ENCODE peak calls at places on chromosome 15, in ten cellular contexts. One of them, this sample, is unnamed.

GRCh38 chr15:85582719-85583089 is 202.3 kb downstream of the AKAP13 start:
- DNase-seq in body of pancreas: peak; percentile 73
- DNase-seq in ovary: peak; percentile 58
- DNase-seq in right lobe of liver: peak; percentile 74
- DNase-seq in GM12892: no peak
- DNase-seq in stomach: peak; percentile 53
- DNase-seq in esophagus squamous epithelium: no peak
- DNase-seq in lower leg skin: peak; percentile 59
- DNase-seq in HCT116: no peak
- DNase-seq in transverse colon: peak; percentile 75
- DNase-seq in this sample: peak; percentile 92

GRCh38 chr15:77808077-77808476 is 175.4 kb upstream of the LINGO1 start:
- DNase-seq in esophagus squamous epithelium: no peak
- DNase-seq in GM12892: no peak
- DNase-seq in lower leg skin: no peak
- DNase-seq in transverse colon: no peak
- DNase-seq in ovary: no peak
- DNase-seq in stomach: no peak
- DNase-seq in body of pancreas: no peak
- DNase-seq in right lobe of liver: no peak
- DNase-seq in HCT116: no peak
- DNase-seq in this sample: no peak

GRCh38 chr15:77483426-77483825 is 62.7 kb downstream of the HMG20A start:
- DNase-seq in right lobe of liver: no peak
- DNase-seq in GM12892: no peak
- DNase-seq in esophagus squamous epithelium: no peak
- DNase-seq in transverse colon: no peak
- DNase-seq in ovary: no peak
- DNase-seq in stomach: no peak
- DNase-seq in lower leg skin: no peak
- DNase-seq in body of pancreas: no peak
- DNase-seq in HCT116: no peak
- DNase-seq in this sample: no peak

GRCh38 chr15:89758981-89759380 is 7.9 kb upstream of the MESP1 start:
- DNase-seq in transverse colon: no peak
- DNase-seq in ovary: no peak
- DNase-seq in lower leg skin: no peak
- DNase-seq in HCT116: no peak
- DNase-seq in body of pancreas: no peak
- DNase-seq in right lobe of liver: no peak
- DNase-seq in esophagus squamous epithelium: no peak
- DNase-seq in stomach: no peak
- DNase-seq in GM12892: no peak
- DNase-seq in this sample: no peak

GRCh38 chr15:49817100-49817499 is 196.3 kb downstream of the DTWD1 start:
- DNase-seq in transverse colon: no peak
- DNase-seq in right lobe of liver: no peak
- DNase-seq in lower leg skin: no peak
- DNase-seq in stomach: no peak
- DNase-seq in esophagus squamous epithelium: no peak
- DNase-seq in HCT116: no peak
- DNase-seq in body of pancreas: no peak
- DNase-seq in GM12892: no peak
- DNase-seq in ovary: no peak
- DNase-seq in this sample: no peak

GRCh38 chr15:79394231-79394630 is 37.9 kb upstream of the MINAR1 start:
- DNase-seq in ovary: no peak
- DNase-seq in stomach: no peak
- DNase-seq in HCT116: no peak
- DNase-seq in lower leg skin: no peak
- DNase-seq in right lobe of liver: no peak
- DNase-seq in GM12892: no peak
- DNase-seq in body of pancreas: no peak
- DNase-seq in transverse colon: no peak
- DNase-seq in esophagus squamous epithelium: no peak
- DNase-seq in this sample: no peak

GRCh38 chr15:66921319-66921718 is 144.1 kb upstream of the SMAD3 start:
- DNase-seq in lower leg skin: no peak
- DNase-seq in esophagus squamous epithelium: no peak
- DNase-seq in right lobe of liver: no peak
- DNase-seq in HCT116: no peak
- DNase-seq in stomach: peak; percentile 48
- DNase-seq in body of pancreas: peak; percentile 40
- DNase-seq in ovary: no peak
- DNase-seq in transverse colon: peak; percentile 18
- DNase-seq in GM12892: no peak
- DNase-seq in this sample: no peak

GRCh38 chr15:99172171-99172570 is 67.3 kb downstream of the SYNM start:
- DNase-seq in HCT116: no peak
- DNase-seq in esophagus squamous epithelium: no peak
- DNase-seq in lower leg skin: no peak
- DNase-seq in right lobe of liver: no peak
- DNase-seq in body of pancreas: no peak
- DNase-seq in stomach: no peak
- DNase-seq in transverse colon: no peak
- DNase-seq in GM12892: no peak
- DNase-seq in ovary: no peak
- DNase-seq in this sample: no peak

GRCh38 chr15:98899266-98900021 is 108.1 kb downstream of the PGPEP1L start:
- DNase-seq in right lobe of liver: no peak
- DNase-seq in transverse colon: no peak
- DNase-seq in lower leg skin: no peak
- DNase-seq in stomach: no peak
- DNase-seq in ovary: no peak
- DNase-seq in body of pancreas: no peak
- DNase-seq in GM12892: no peak
- DNase-seq in esophagus squamous epithelium: no peak
- DNase-seq in HCT116: no peak
- DNase-seq in this sample: no peak

GRCh38 chr15:95734422-95735316 is 595.8 kb upstream of the NR2F2 start:
- DNase-seq in HCT116: no peak
- DNase-seq in GM12892: no peak
- DNase-seq in stomach: no peak
- DNase-seq in body of pancreas: no peak
- DNase-seq in right lobe of liver: no peak
- DNase-seq in ovary: no peak
- DNase-seq in transverse colon: no peak
- DNase-seq in lower leg skin: no peak
- DNase-seq in esophagus squamous epithelium: no peak
- DNase-seq in this sample: no peak

GRCh38 chr15:24772709-24773373 is 97.3 kb downstream of the NPAP1 start:
- DNase-seq in HCT116: no peak
- DNase-seq in transverse colon: peak; percentile 39
- DNase-seq in right lobe of liver: peak; percentile 55
- DNase-seq in esophagus squamous epithelium: no peak
- DNase-seq in ovary: peak; percentile 86
- DNase-seq in body of pancreas: peak; percentile 80
- DNase-seq in GM12892: no peak
- DNase-seq in lower leg skin: peak; percentile 15
- DNase-seq in stomach: peak; percentile 64
- DNase-seq in this sample: peak; percentile 20

GRCh38 chr15:70492240-70493177 is 270.8 kb downstream of the UACA start:
- DNase-seq in GM12892: peak; percentile 81
- DNase-seq in lower leg skin: peak; percentile 53
- DNase-seq in stomach: peak; percentile 67
- DNase-seq in body of pancreas: no peak
- DNase-seq in right lobe of liver: peak; percentile 64
- DNase-seq in ovary: no peak
- DNase-seq in transverse colon: peak; percentile 76
- DNase-seq in esophagus squamous epithelium: peak; percentile 39
- DNase-seq in HCT116: no peak
- DNase-seq in this sample: peak; percentile 15
- TF ChIP-seq POLR2A in GM12892: no peak
- TF ChIP-seq POLR2A in lower leg skin: no peak
- TF ChIP-seq POLR2A in stomach: no peak
- TF ChIP-seq POLR2A in body of pancreas: peak; percentile 15
- TF ChIP-seq POLR2A in right lobe of liver: no peak
- TF ChIP-seq POLR2A in ovary: no peak
- TF ChIP-seq POLR2A in transverse colon: no peak
- TF ChIP-seq POLR2A in esophagus squamous epithelium: no peak
- TF ChIP-seq POLR2A in HCT116: no peak
- TF ChIP-seq POLR2A in this sample: no peak

GRCh38 chr15:51970981-51971352 is 611 bp downstream of the LEO1 start:
- DNase-seq in right lobe of liver: no peak
- DNase-seq in lower leg skin: no peak
- DNase-seq in ovary: no peak
- DNase-seq in HCT116: no peak
- DNase-seq in body of pancreas: no peak
- DNase-seq in transverse colon: no peak
- DNase-seq in stomach: no peak
- DNase-seq in esophagus squamous epithelium: no peak
- DNase-seq in GM12892: no peak
- DNase-seq in this sample: no peak

GRCh38 chr15:51973220-51973619 is 1.6 kb upstream of the LEO1 start:
- DNase-seq in transverse colon: no peak
- DNase-seq in right lobe of liver: no peak
- DNase-seq in ovary: no peak
- DNase-seq in stomach: no peak
- DNase-seq in GM12892: no peak
- DNase-seq in body of pancreas: no peak
- DNase-seq in esophagus squamous epithelium: no peak
- DNase-seq in lower leg skin: no peak
- DNase-seq in HCT116: no peak
- DNase-seq in this sample: no peak

GRCh38 chr15:51970132-51970817 is 1.3 kb downstream of the LEO1 start:
- DNase-seq in ovary: no peak
- DNase-seq in lower leg skin: no peak
- DNase-seq in HCT116: no peak
- DNase-seq in esophagus squamous epithelium: no peak
- DNase-seq in GM12892: no peak
- DNase-seq in stomach: no peak
- DNase-seq in right lobe of liver: no peak
- DNase-seq in body of pancreas: peak; percentile 15
- DNase-seq in transverse colon: no peak
- DNase-seq in this sample: peak; percentile 37

GRCh38 chr15:51969728-51970127 is 1.9 kb downstream of the LEO1 start:
- DNase-seq in ovary: no peak
- DNase-seq in right lobe of liver: no peak
- DNase-seq in esophagus squamous epithelium: no peak
- DNase-seq in HCT116: no peak
- DNase-seq in transverse colon: no peak
- DNase-seq in stomach: no peak
- DNase-seq in lower leg skin: no peak
- DNase-seq in body of pancreas: no peak
- DNase-seq in GM12892: no peak
- DNase-seq in this sample: no peak

GRCh38 chr15:51971353-51972133 is at the start of gene LEO1:
- DNase-seq in ovary: peak; percentile 86
- DNase-seq in transverse colon: peak; percentile 92
- DNase-seq in HCT116: peak; percentile 95
- DNase-seq in body of pancreas: peak; percentile 93
- DNase-seq in stomach: peak; percentile 91
- DNase-seq in esophagus squamous epithelium: peak; percentile 68
- DNase-seq in right lobe of liver: peak; percentile 88
- DNase-seq in GM12892: peak; percentile 89
- DNase-seq in lower leg skin: peak; percentile 92
- DNase-seq in this sample: peak; percentile 96
- TF ChIP-seq POLR2A in ovary: no peak
- TF ChIP-seq POLR2A in transverse colon: peak; percentile 72
- TF ChIP-seq POLR2A in HCT116: peak; percentile 93
- TF ChIP-seq POLR2A in body of pancreas: peak; percentile 87
- TF ChIP-seq POLR2A in stomach: no peak
- TF ChIP-seq POLR2A in esophagus squamous epithelium: no peak
- TF ChIP-seq POLR2A in right lobe of liver: peak; percentile 63
- TF ChIP-seq POLR2A in GM12892: peak; percentile 90
- TF ChIP-seq POLR2A in lower leg skin: no peak
- TF ChIP-seq POLR2A in this sample: peak; percentile 94

DNA sequence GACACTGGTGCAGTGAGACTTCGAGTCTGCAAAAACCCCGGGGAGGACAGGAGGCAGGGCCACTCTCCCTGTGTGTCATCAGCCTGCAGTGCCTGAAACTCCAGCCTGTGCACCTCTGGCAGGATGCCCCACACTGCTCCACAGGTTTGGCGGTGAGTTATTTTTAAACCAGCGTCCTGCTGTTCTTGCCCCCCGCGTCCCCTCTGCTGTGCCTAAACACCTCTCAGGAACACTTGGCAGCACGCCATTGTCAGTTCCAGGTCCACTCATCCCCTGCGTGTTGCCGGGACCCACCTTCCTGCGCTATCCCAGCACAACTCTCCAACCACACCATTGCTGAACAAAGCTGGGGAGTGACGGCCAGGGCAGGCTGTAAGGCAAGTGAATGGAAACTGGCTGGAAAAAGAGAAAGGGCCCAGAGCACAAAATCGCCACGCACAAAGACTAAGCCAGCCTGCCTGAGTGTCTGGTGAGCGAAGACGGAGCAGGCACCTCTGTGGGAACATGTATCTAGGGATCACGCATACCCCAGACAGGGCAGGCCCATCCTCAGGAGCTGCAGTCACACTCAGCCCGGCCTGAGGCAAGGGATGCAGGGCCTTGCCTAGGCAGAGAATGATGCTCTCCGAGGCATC is 3.1 kb upstream of the PLA2G4F start:
- DNase-seq in ovary: peak; percentile 51
- DNase-seq in right lobe of liver: no peak
- DNase-seq in HCT116: no peak
- DNase-seq in GM12892: no peak
- DNase-seq in transverse colon: no peak
- DNase-seq in esophagus squamous epithelium: no peak
- DNase-seq in body of pancreas: no peak
- DNase-seq in lower leg skin: no peak
- DNase-seq in stomach: peak; percentile 26
- DNase-seq in this sample: no peak
- TF ChIP-seq POLR2A in ovary: no peak
- TF ChIP-seq POLR2A in right lobe of liver: no peak
- TF ChIP-seq POLR2A in HCT116: no peak
- TF ChIP-seq POLR2A in GM12892: no peak
- TF ChIP-seq POLR2A in transverse colon: no peak
- TF ChIP-seq POLR2A in esophagus squamous epithelium: no peak
- TF ChIP-seq POLR2A in body of pancreas: no peak
- TF ChIP-seq POLR2A in lower leg skin: no peak
- TF ChIP-seq POLR2A in stomach: no peak
- TF ChIP-seq POLR2A in this sample: no peak

GRCh38 chr15:41495736-41496599 is 2.3 kb downstream of the ITPKA start:
- DNase-seq in transverse colon: peak; percentile 82
- DNase-seq in HCT116: no peak
- DNase-seq in right lobe of liver: peak; percentile 86
- DNase-seq in GM12892: no peak
- DNase-seq in lower leg skin: no peak
- DNase-seq in stomach: peak; percentile 89
- DNase-seq in body of pancreas: peak; percentile 66
- DNase-seq in ovary: no peak
- DNase-seq in esophagus squamous epithelium: no peak
- DNase-seq in this sample: peak; percentile 40
- TF ChIP-seq POLR2A in transverse colon: peak; percentile 63
- TF ChIP-seq POLR2A in HCT116: no peak
- TF ChIP-seq POLR2A in right lobe of liver: peak; percentile 41
- TF ChIP-seq POLR2A in GM12892: no peak
- TF ChIP-seq POLR2A in lower leg skin: no peak
- TF ChIP-seq POLR2A in stomach: no peak
- TF ChIP-seq POLR2A in body of pancreas: peak; percentile 14
- TF ChIP-seq POLR2A in ovary: no peak
- TF ChIP-seq POLR2A in esophagus squamous epithelium: no peak
- TF ChIP-seq POLR2A in this sample: no peak

This sample was measured in erythroblast.